ENCODE peak calls at places on chromosomes 7 and 10, in six cellular contexts. C is AG08396; U is activated CD4-positive, alpha-beta T cell treated with anti-CD3 and anti-CD28 coated beads, Interleukin-2, amount 50 U/mL, for 4 hours; W is left ventricle myocardium inferior; T is anterior cingulate cortex; A is HFF-Myc. K is an unnamed sample.

GRCh38 chr10:82969405-82969804 is 1094.4 kb downstream of the NRG3 start:
- DNase-seq in C (no peak), U (no peak), A (no peak), T (no peak), W (no peak), K (no peak)

GRCh38 chr10:99433378-99434020 is 3.1 kb upstream of the GOT1 start:
- DNase-seq in U (no peak), T (no peak), A (no peak), W (no peak), C (no peak), K (no peak)

GRCh38 chr10:3107426-3107961 is 40.1 kb downstream of the PFKP start:
- DNase-seq in U (no peak), W (peak; percentile 81), T (peak; percentile 76), A (no peak), C (peak; percentile 95), K (peak; percentile 93)

GRCh38 chr7:76296743-76297740 is 5.4 kb upstream of the HSPB1 start:
- DNase-seq in U (no peak), C (peak; percentile 67), A (no peak), W (no peak), T (no peak), K (peak; percentile 85)

GRCh38 chr7:23106801-23107713 is 1.5 kb downstream of the KLHL7 start:
- DNase-seq in W (no peak), U (no peak), A (no peak), T (no peak), C (no peak), K (no peak)

GRCh38 chr10:28991326-28991725 is 297.5 kb upstream of the LYZL1 start:
- DNase-seq in U (no peak), A (no peak), C (peak; percentile 34), T (no peak), W (no peak), K (peak; percentile 63)

GRCh38 chr10:58618158-58618676 is 105.5 kb downstream of the BICC1 start:
- DNase-seq in T (no peak), W (no peak), A (no peak), C (no peak), U (no peak), K (no peak)

GRCh38 chr7:143300959-143301617 is 12.9 kb downstream of the CASP2 start:
- DNase-seq in C (no peak), U (no peak), T (no peak), A (no peak), W (no peak), K (no peak)

GRCh38 chr7:102008535-102009262 is 191.3 kb downstream of the CUX1 start:
- DNase-seq in W (no peak), A (no peak), T (no peak), U (no peak), C (no peak), K (no peak)